ENCODE peak calls at places on chromosomes 13 and 19, in six cellular contexts. O is naive thymus-derived CD4-positive, alpha-beta T cell; C is fibroblast of gingiva; K is C1 segment of cervical spinal cord; D is tibial artery; I is omental fat pad. H is an unnamed sample.

GRCh38 chr19:7736148-7736547 is 4.2 kb upstream of the CLEC4G start:
- DNase-seq in O (no peak), K (no peak), C (no peak), I (no peak), D (no peak), H (no peak)

GRCh38 chr13:94178625-94179244 is 300.7 kb downstream of the DCT start:
- DNase-seq in K (no peak), D (no peak), C (no peak), O (no peak), I (no peak), H (no peak)

GRCh38 chr13:63209330-63210017 is 1793.8 kb upstream of the PCDH20 start:
- DNase-seq in K (no peak), O (no peak), I (no peak), C (no peak), D (no peak), H (no peak)

GRCh38 chr13:112331675-112332074 is 44.5 kb upstream of the SPACA7 start:
- DNase-seq in D (no peak), K (no peak), I (no peak), C (no peak), O (no peak), H (no peak)

GRCh38 chr19:980133-980998 is 3.8 kb upstream of the WDR18 start:
- DNase-seq in K (no peak), O (no peak), D (no peak), I (no peak), C (no peak), H (no peak)

GRCh38 chr19:58170860-58171259 is 12.0 kb upstream of the ZNF274 start:
- DNase-seq in K (no peak), I (no peak), D (no peak), O (no peak), C (no peak), H (no peak)

GRCh38 chr19:10224337-10224736 is 6.8 kb downstream of the S1PR2 start:
- DNase-seq in I (no peak), K (no peak), C (no peak), D (no peak), O (no peak), H (no peak)

GRCh38 chr13:37109080-37109678 is 3.7 kb upstream of the CSNK1A1L start:
- DNase-seq in I (no peak), D (no peak), C (peak), K (no peak), O (no peak), H (no peak)

GRCh38 chr13:63696055-63696454 is 2280.4 kb upstream of the PCDH20 start:
- DNase-seq in D (no peak), K (no peak), C (peak), O (no peak), I (no peak), H (no peak)

GRCh38 chr13:103282571-103283450 is 216.6 kb upstream of the SLC10A2 start:
- DNase-seq in O (no peak), C (peak), D (no peak), I (no peak), K (no peak), H (peak)

GRCh38 chr13:98222081-98222554 is 45.0 kb upstream of the RNF113B start:
- DNase-seq in D (no peak), C (peak), I (no peak), O (no peak), K (no peak), H (no peak)

GRCh38 chr13:45925151-45925550 is 73.6 kb upstream of the SIAH3 start:
- DNase-seq in K (no peak), C (no peak), D (no peak), O (no peak), I (no peak), H (no peak)

GRCh38 chr19:33668968-33669367 is 47.2 kb downstream of the CHST8 start:
- DNase-seq in C (no peak), K (no peak), D (no peak), I (no peak), O (no peak), H (no peak)

GRCh38 chr19:19067276-19068072 is 3.7 kb downstream of the SLC25A42 start:
- DNase-seq in D (no peak), I (no peak), C (peak), O (no peak), K (no peak), H (no peak)

GRCh38 chr19:609001-609340 is 19.3 kb downstream of the HCN2 start:
- DNase-seq in K (peak), I (no peak), O (no peak), C (no peak), D (no peak), H (no peak)

GRCh38 chr13:20064128-20064527 is 96.7 kb downstream of the GJA3 start:
- DNase-seq in C (no peak), O (no peak), I (no peak), D (no peak), K (no peak), H (no peak)

GRCh38 chr13:109971745-109972090 is 185.3 kb upstream of the IRS2 start:
- DNase-seq in D (no peak), C (peak), I (no peak), K (no peak), O (no peak), H (no peak)

GRCh38 chr19:51690359-51691121 is 2.6 kb upstream of the SPACA6 start:
- DNase-seq in C (peak), D (peak), I (no peak), K (peak), O (peak), H (no peak)

GRCh38 chr19:46481187-46481586 is 9.8 kb upstream of the PNMA8A start:
- DNase-seq in C (peak), K (no peak), I (no peak), D (no peak), O (no peak), H (no peak)

GRCh38 chr19:14058182-14059092 is 3.4 kb downstream of the PALM3 start:
- DNase-seq in D (no peak), K (no peak), I (no peak), C (no peak), O (no peak), H (no peak)

GRCh38 chr19:39448271-39448670 is 2.9 kb downstream of the SUPT5H start:
- DNase-seq in D (no peak), O (no peak), I (no peak), C (no peak), K (no peak), H (no peak)

GRCh38 chr19:49409441-49410029 is 13.7 kb downstream of the PTH2 start:
- DNase-seq in K (no peak), D (no peak), C (no peak), O (no peak), I (no peak), H (peak)